ENCODE peak calls at places on chromosomes 4 and X, in seven cellular contexts. X is GM23338, A is tibial artery, M is IMR-90, W is esophagus squamous epithelium, P is tibial nerve, K is PC-3. Z is an unnamed sample. For H3K4me1, the result is how much of the 10 kb centered on the place peaks cover.

GRCh38 chr4:70991596-70991995 is 1.9 kb upstream of the DCK start:
- DNase-seq in X (peak), K (no peak), W (no peak), M (no peak), P (no peak), A (no peak), Z (no peak)

GRCh38 chrX:19776753-19777152 is 110.6 kb downstream of the SH3KBP1 start:
- DNase-seq in X (no peak), P (no peak), A (no peak), M (no peak), W (no peak), K (no peak), Z (no peak)

GRCh38 chr4:158667651-158668198 is 4.0 kb downstream of the C4orf46 start:
- DNase-seq in K (peak), P (no peak), A (no peak), X (peak), M (peak), W (no peak), Z (no peak)

GRCh38 chr4:20433101-20433705 is 181.5 kb downstream of the SLIT2 start:
- DNase-seq in K (no peak), M (no peak), W (no peak), P (no peak), A (no peak), X (no peak), Z (no peak)

GRCh38 chrX:40543661-40544328 is 37.0 kb upstream of the ATP6AP2 start:
- DNase-seq in A (no peak), K (peak), W (no peak), X (peak), M (peak), P (peak), Z (peak)

GRCh38 chr4:23978031-23978430 is 88.2 kb upstream of the PPARGC1A start:
- DNase-seq in W (no peak), X (no peak), K (no peak), A (no peak), M (peak), P (no peak), Z (no peak)

GRCh38 chrX:1545776-1546408 is 8.9 kb upstream of the P2RY8 start:
- DNase-seq in P (no peak), W (no peak), X (no peak), K (no peak), M (no peak), A (no peak), Z (no peak)

GRCh38 chr4:106316773-106317409 is 541 bp downstream of the AIMP1 start:
- DNase-seq in P (no peak), K (no peak), W (no peak), X (no peak), A (no peak), M (no peak), Z (no peak)

GRCh38 chrX:106726485-106727437 is at the start of gene RNF128:
- DNase-seq in M (peak), A (peak), X (peak), W (no peak), P (no peak), K (peak), Z (peak)

GRCh38 chr4:338759-339097 is 1.1 kb downstream of the ZNF141 start:
- DNase-seq in W (no peak), A (no peak), P (no peak), K (no peak), M (no peak), X (peak), Z (no peak)

GRCh38 chrX:132452911-132453550 is 35.8 kb downstream of the MBNL3 start:
- DNase-seq in M (no peak), A (no peak), K (no peak), W (no peak), X (no peak), P (no peak), Z (no peak)

GRCh38 chr4:80138556-80139538 is 58.5 kb upstream of the PRDM8 start:
- DNase-seq in M (peak), W (no peak), X (no peak), K (peak), P (no peak), A (no peak), Z (no peak)

GRCh38 chrX:104913348-104913747 is 307.1 kb downstream of the TEX13A start:
- DNase-seq in K (peak), X (peak), W (no peak), P (no peak), M (no peak), A (no peak), Z (no peak)

DNA sequence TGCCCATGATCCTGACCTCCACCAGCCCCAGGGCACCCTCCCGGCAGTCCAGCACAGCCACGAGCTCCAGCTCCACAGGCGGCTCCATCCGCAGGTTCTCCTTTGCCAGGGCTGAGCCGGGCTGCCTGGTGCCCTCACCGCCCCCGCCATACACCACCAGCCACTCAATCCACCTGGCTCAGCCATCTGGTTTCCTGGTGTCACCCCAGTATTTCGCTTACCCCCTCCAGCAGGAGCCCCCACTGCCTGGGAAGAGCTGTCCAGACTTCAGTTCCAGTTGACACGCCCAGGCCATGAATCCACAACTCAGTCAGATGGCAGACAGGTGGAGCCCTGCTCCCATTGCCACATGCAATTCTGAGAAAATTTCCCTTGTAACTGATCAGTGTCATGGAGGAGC is 3.9 kb downstream of the SHISA3 start:
- DNase-seq in M (no peak), X (peak), K (peak), P (no peak), A (no peak), W (no peak), Z (peak)
- TF ChIP-seq CTCF in M (no peak), X (peak), K (peak), P (no peak), A (no peak), W (no peak), Z (no peak)

GRCh38 chr4:14695411-14695810 is 306.9 kb upstream of the CPEB2 start:
- DNase-seq in X (no peak), W (no peak), M (no peak), A (no peak), P (no peak), K (no peak), Z (no peak)

DNA sequence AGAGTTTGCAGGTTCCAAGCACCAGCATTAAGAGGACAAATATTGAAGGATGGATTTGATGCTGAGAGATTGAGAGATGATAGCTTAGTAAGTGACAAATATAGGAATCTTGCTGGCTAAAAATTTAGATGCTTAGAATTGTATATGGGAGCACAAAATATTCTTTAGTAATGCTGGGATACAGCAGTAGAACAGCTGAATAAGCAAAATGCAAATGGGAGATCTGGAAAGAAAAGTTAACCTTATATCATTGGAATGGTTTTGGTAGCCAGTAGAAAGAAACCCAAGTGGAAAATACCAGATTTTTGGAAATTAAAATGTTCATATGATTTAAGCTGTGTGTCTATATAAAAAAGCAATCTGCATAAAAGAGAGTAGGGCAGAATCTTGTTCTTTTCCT is 308.6 kb upstream of the CPEB2 start:
- DNase-seq in W (no peak), K (no peak), M (no peak), X (no peak), P (no peak), A (no peak), Z (no peak)
- H3K4me1 ChIP-seq in W (under half), K (under half), M (under half), X (under half), P (under half), A (under half), Z (under half)

GRCh38 chrX:63765692-63766091 is 19.3 kb downstream of the ARHGEF9 start:
- DNase-seq in X (no peak), W (no peak), K (no peak), P (no peak), M (no peak), A (no peak), Z (no peak)

GRCh38 chrX:63755892-63756291 is 29.1 kb downstream of the ARHGEF9 start:
- DNase-seq in A (no peak), W (no peak), P (no peak), M (no peak), K (no peak), X (no peak), Z (no peak)

GRCh38 chrX:63764946-63765345 is 20.1 kb downstream of the ARHGEF9 start:
- DNase-seq in M (peak), W (no peak), P (no peak), K (peak), X (no peak), A (no peak), Z (no peak)

GRCh38 chrX:63761639-63762038 is 23.4 kb downstream of the ARHGEF9 start:
- DNase-seq in K (no peak), X (no peak), P (no peak), W (no peak), M (no peak), A (no peak), Z (no peak)
- TF ChIP-seq CTCF in K (peak), X (no peak), P (no peak), W (no peak), M (no peak), A (peak), Z (no peak)

GRCh38 chr4:40254961-40255721 is 58.3 kb downstream of the RHOH start:
- DNase-seq in W (no peak), X (no peak), A (no peak), K (peak), P (no peak), M (peak), Z (no peak)
- H3K4me1 ChIP-seq in W (under half), X (under half), A (under half), K (half or more), P (under half), M (under half), Z (under half)

DNA sequence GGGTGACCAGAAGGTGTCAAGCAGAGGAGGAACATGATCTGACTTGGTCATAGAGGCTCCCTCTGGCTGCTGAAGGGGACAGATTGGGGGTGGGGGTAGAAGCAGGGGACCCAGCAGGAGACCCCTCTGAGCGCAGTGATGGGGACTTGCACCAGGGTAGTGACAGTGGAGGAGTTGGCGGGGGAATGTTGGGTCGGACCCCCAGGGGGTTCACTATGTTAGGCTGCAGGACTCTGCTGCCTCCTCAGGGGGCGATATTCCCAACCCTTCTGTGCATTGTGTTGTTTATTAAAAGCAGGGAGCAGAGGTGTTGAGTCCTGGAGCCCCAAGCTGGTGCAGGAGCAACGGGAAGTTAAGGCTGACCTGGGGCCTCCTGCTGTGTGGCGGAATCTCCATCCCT is 8.8 kb downstream of the WDR13 start:
- DNase-seq in M (no peak), P (no peak), X (peak), K (no peak), W (no peak), A (no peak), Z (no peak)
- TF ChIP-seq CTCF in M (no peak), P (no peak), X (peak), K (peak), W (no peak), A (no peak), Z (no peak)

GRCh38 chr4:10093801-10094552 is 22.6 kb downstream of the WDR1 start:
- DNase-seq in P (no peak), K (no peak), X (no peak), M (peak), A (no peak), W (no peak), Z (peak)
- H3K4me1 ChIP-seq in P (half or more), K (under half), X (under half), M (half or more), A (half or more), W (under half), Z (half or more)